ENCODE peak calls at places on chromosomes 3 and 15, in six cellular contexts. Q is spleen, T is upper lobe of left lung, C is esophagus muscularis mucosa, U is stomach, Z is endothelial cell of umbilical vein. Y is an unnamed sample.
A peak's percentile ranks its signal among the peaks of the same experiment; 100 is the strongest.

GRCh38 chr3:37891227-37891626 is 29.5 kb downstream of the CTDSPL start:
- DNase-seq in Z (no peak), C (no peak), Q (no peak), T (no peak), U (peak; percentile 75), Y (no peak)

GRCh38 chr3:40875581-40875980 is 323.7 kb upstream of the CTNNB1 start:
- DNase-seq in T (no peak), Z (no peak), U (no peak), C (no peak), Q (no peak), Y (no peak)

GRCh38 chr15:74682954-74683353 is 12.9 kb downstream of the EDC3 start:
- DNase-seq in T (no peak), C (no peak), Z (no peak), U (no peak), Q (no peak), Y (no peak)

GRCh38 chr3:136193273-136194043 is 2.7 kb downstream of the MSL2 start:
- DNase-seq in T (no peak), Z (peak; percentile 48), U (no peak), C (no peak), Q (no peak), Y (no peak)

GRCh38 chr3:63351159-63352007 is 73.3 kb downstream of the SYNPR start:
- DNase-seq in T (no peak), U (no peak), C (no peak), Q (no peak), Z (peak; percentile 55), Y (no peak)

GRCh38 chr3:110686691-110687090 is 384.9 kb upstream of the NECTIN3 start:
- DNase-seq in Q (no peak), T (no peak), U (no peak), C (no peak), Z (peak; percentile 36), Y (no peak)

GRCh38 chr15:72231847-72232461 is 964 bp upstream of the PKM start:
- DNase-seq in T (no peak), C (no peak), Q (no peak), U (peak; percentile 45), Z (peak; percentile 78), Y (no peak)

GRCh38 chr3:156668073-156668763 is 6.2 kb upstream of the TIPARP start:
- DNase-seq in Q (no peak), Z (no peak), U (peak; percentile 40), C (no peak), T (no peak), Y (no peak)

GRCh38 chr15:75597667-75598341 is 18.7 kb upstream of the PTPN9 start:
- DNase-seq in Z (peak; percentile 36), Q (no peak), U (peak; percentile 47), C (no peak), T (no peak), Y (no peak)

GRCh38 chr3:55605837-55606236 is 118.7 kb upstream of the WNT5A start:
- DNase-seq in Q (no peak), T (no peak), Z (no peak), C (no peak), U (no peak), Y (no peak)

GRCh38 chr3:135325726-135326245 is 530.7 kb downstream of the EPHB1 start:
- DNase-seq in T (no peak), C (peak; percentile 50), U (no peak), Z (no peak), Q (no peak), Y (peak; percentile 16)

GRCh38 chr3:146125946-146126345 is 35.0 kb downstream of the PLOD2 start:
- DNase-seq in Q (no peak), C (no peak), T (no peak), Z (peak; percentile 65), U (no peak), Y (no peak)
- TF ChIP-seq POLR2AphosphoS5 in Q (no peak), C (peak; percentile 75), T (peak; percentile 29), Z (no peak), U (peak; percentile 24), Y (peak; percentile 34)

DNA sequence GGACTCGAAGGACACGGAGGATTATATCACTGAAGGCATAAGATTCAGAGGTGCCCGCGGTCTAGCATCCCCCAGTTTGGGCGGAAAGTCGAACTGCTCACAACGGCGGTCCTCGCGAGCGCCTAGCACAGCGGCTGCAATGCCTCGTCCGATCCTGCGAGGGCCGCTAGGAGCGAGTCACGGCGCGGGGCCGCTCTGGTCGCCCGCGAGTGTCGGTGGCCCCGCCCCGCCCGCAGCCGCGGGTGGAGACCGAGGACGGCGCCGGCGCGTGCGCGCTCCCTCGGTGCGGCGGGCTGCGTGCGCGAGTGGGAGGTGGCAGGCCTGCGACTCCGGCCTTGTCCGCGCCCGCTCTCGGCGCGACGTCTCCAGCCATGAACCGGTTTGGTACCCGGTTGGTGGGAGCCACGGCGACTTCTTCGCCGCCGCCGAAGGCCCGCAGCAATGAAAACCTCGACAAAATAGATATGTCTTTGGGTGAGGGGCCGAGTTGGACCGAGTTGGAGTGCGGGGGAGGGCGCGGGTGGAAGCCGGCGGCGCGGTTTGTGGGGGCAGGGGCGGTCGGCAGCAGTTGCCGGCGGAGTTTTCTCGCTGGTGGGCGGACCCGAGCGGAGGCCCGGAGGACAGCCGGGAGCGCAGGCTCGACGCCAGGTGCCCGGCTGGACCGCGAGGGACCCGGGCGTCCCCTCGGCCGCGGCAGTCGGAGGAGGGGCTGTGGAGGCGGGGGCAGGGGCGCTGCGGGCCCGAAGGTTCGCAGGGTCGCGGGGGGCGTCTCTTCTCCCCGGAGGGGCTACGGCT is at the start of gene FYTTD1:
- DNase-seq in U (peak; percentile 94), T (peak; percentile 99), C (peak; percentile 96), Z (peak; percentile 87), Q (peak; percentile 99), Y (peak; percentile 92)
- TF ChIP-seq CTCF in U (no peak), T (peak; percentile 91), C (peak; percentile 56), Z (peak; percentile 18), Q (no peak), Y (peak; percentile 49)

DNA sequence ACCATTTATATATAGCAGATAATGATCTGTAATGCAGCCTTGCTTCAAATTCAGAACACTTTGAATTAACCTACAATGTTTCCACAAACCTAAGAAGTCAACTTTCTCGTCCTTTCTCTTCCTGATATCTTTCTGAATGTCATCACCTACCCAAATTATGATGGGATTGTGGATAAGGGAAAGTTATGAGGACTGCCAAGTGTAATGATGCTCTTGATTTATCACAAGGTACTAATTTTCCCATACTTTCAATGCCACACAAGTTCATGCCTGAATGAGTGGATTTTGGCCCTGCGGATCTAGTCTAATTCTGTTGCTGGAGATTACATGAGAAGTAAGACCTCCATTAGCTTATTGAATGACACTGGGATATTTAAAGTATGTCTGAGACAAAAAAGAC is 82.6 kb upstream of the NANOGP8 start:
- DNase-seq in U (no peak), C (no peak), T (no peak), Z (peak; percentile 1), Q (no peak), Y (no peak)
- H3K4me1 ChIP-seq in U (no peaks in the 10 kb centered on the region), C (peaks cover 22% of the 10 kb centered on the region), T (no peaks in the 10 kb centered on the region), Z (peaks cover 13% of the 10 kb centered on the region), Q (no peaks in the 10 kb centered on the region), Y (no peaks in the 10 kb centered on the region)

GRCh38 chr3:190486201-190486865 is 27.6 kb upstream of the IL1RAP start:
- DNase-seq in U (no peak), Z (peak; percentile 81), Q (no peak), T (no peak), C (no peak), Y (no peak)
- TF ChIP-seq POLR2AphosphoS5 in U (no peak), Z (peak; percentile 51), Q (no peak), T (no peak), C (no peak), Y (no peak)

GRCh38 chr3:188685789-188686188 is 486.0 kb upstream of the TPRG1 start:
- DNase-seq in T (no peak), U (no peak), C (no peak), Q (no peak), Z (no peak), Y (no peak)

GRCh38 chr3:188689101-188689574 is 482.6 kb upstream of the TPRG1 start:
- DNase-seq in C (no peak), Z (peak; percentile 80), Q (no peak), T (no peak), U (no peak), Y (no peak)

GRCh38 chr3:188686319-188686718 is 485.5 kb upstream of the TPRG1 start:
- DNase-seq in T (no peak), Z (no peak), Q (no peak), C (no peak), U (no peak), Y (no peak)

GRCh38 chr3:188690076-188690475 is 481.7 kb upstream of the TPRG1 start:
- DNase-seq in T (no peak), C (no peak), U (no peak), Q (no peak), Z (no peak), Y (no peak)

GRCh38 chr3:188687389-188687788 is 484.4 kb upstream of the TPRG1 start:
- DNase-seq in T (no peak), Z (peak; percentile 6), C (no peak), Q (no peak), U (no peak), Y (no peak)
- TF ChIP-seq CTCF in T (no peak), Z (no peak), C (no peak), Q (no peak), U (no peak), Y (no peak)

GRCh38 chr3:45565341-45565740 is 29.2 kb upstream of the LIMD1 start:
- DNase-seq in U (no peak), T (no peak), Q (no peak), C (no peak), Z (no peak), Y (no peak)
- H3K4me1 ChIP-seq in U (no peaks in the 10 kb centered on the region), T (peaks cover 42% of the 10 kb centered on the region), Q (peaks cover 56% of the 10 kb centered on the region), C (peaks cover 9% of the 10 kb centered on the region), Z (no peaks in the 10 kb centered on the region), Y (peaks cover 9% of the 10 kb centered on the region)

GRCh38 chr3:9399746-9400145 is 2.3 kb downstream of the SETD5 start:
- DNase-seq in Q (no peak), T (no peak), C (no peak), Z (peak; percentile 81), U (peak; percentile 70), Y (no peak)
- TF ChIP-seq POLR2AphosphoS5 in Q (peak; percentile 51), T (no peak), C (peak; percentile 68), Z (no peak), U (peak; percentile 73), Y (peak; percentile 48)

Y was measured in vagina.